ENCODE peak calls at places on chromosomes 13 and 19, in ten cellular contexts. C is thoracic aorta, R is AG04450, J is DND-41, P is neural progenitor cell, Q is substantia nigra, D is Peyer's patch, G is H9, E is upper lobe of right lung, M is fibroblast of lung. T is an unnamed sample.

GRCh38 chr19:11127905-11128304 is 27.7 kb downstream of the SPC24 start:
- DNase-seq in P (no peak), E (no peak), D (no peak), J (no peak), C (no peak), R (no peak), G (no peak), M (no peak), Q (no peak), T (no peak)

GRCh38 chr13:58018020-58018419 is 386.5 kb downstream of the PCDH17 start:
- DNase-seq in G (no peak), E (no peak), R (no peak), P (no peak), D (no peak), M (no peak), J (no peak), Q (no peak), C (no peak), T (no peak)

GRCh38 chr19:1057185-1057857 is 9.6 kb upstream of the ARHGAP45 start:
- DNase-seq in E (no peak), C (no peak), G (peak; percentile 43), P (peak; percentile 75), D (no peak), M (peak; percentile 80), Q (no peak), J (peak; percentile 57), R (no peak), T (no peak)

GRCh38 chr19:10408511-10409291 is 5.4 kb upstream of the CDC37 start:
- DNase-seq in Q (no peak), C (no peak), M (no peak), D (no peak), P (no peak), J (peak; percentile 77), G (no peak), E (peak; percentile 88), R (no peak), T (no peak)

GRCh38 chr19:15479391-15480345 is at the start of gene PGLYRP2:
- DNase-seq in M (no peak), G (peak; percentile 48), R (no peak), P (no peak), E (peak; percentile 81), J (no peak), D (no peak), Q (no peak), C (no peak), T (no peak)

GRCh38 chr19:14425696-14426138 is 6.6 kb upstream of the DDX39A start:
- DNase-seq in D (no peak), P (no peak), R (peak; percentile 38), E (no peak), G (no peak), Q (no peak), C (no peak), J (no peak), M (peak; percentile 61), T (no peak)

GRCh38 chr13:50365683-50366391 is 350.6 kb downstream of the KCNRG start:
- DNase-seq in Q (no peak), E (no peak), M (no peak), C (no peak), D (no peak), J (no peak), G (no peak), P (no peak), R (no peak), T (no peak)

GRCh38 chr19:48999481-49000325 is 6.0 kb downstream of the RUVBL2 start:
- DNase-seq in P (peak; percentile 88), Q (no peak), E (no peak), M (peak; percentile 64), J (peak; percentile 62), D (peak; percentile 79), G (peak; percentile 90), C (no peak), R (peak; percentile 43), T (peak; percentile 66)

GRCh38 chr19:50710094-50710493 is 9.5 kb downstream of the SHANK1 start:
- DNase-seq in P (no peak), E (no peak), R (no peak), J (no peak), G (no peak), D (no peak), M (no peak), C (no peak), Q (no peak), T (no peak)

GRCh38 chr13:68347220-68347619 is 1117.1 kb upstream of the PCDH9 start:
- DNase-seq in E (no peak), J (no peak), R (no peak), G (no peak), D (no peak), Q (no peak), P (no peak), M (no peak), C (no peak), T (no peak)

GRCh38 chr19:34732548-34733255 is 1.3 kb upstream of the ZNF181 start:
- DNase-seq in E (no peak), G (no peak), C (no peak), J (no peak), Q (no peak), P (peak; percentile 16), M (no peak), D (no peak), R (no peak), T (peak; percentile 19)
- H3K27ac ChIP-seq in E (peak overlapping the region; percentile 99), G (no peak overlapping the region), C (peak overlapping the region; percentile 98), J (peak overlapping the region; percentile 88), Q (no peak overlapping the region), P (no peak overlapping the region), M (peak overlapping the region; percentile 99), D (no peak overlapping the region), R (peak overlapping the region; percentile 93), T (no peak overlapping the region)

GRCh38 chr13:110911880-110912279 is 3.0 kb downstream of the ANKRD10 start:
- DNase-seq in P (no peak), R (no peak), Q (no peak), J (no peak), D (no peak), C (no peak), M (no peak), E (no peak), G (no peak), T (no peak)
- H3K27ac ChIP-seq in P (no peak overlapping the region), R (no peak overlapping the region), Q (no peak overlapping the region), J (peak overlapping the region; percentile 38), D (peak overlapping the region; percentile 95), C (no peak overlapping the region), M (no peak overlapping the region), E (no peak overlapping the region), G (no peak overlapping the region), T (no peak overlapping the region)

GRCh38 chr19:37991176-37991835 is 84.3 kb downstream of the SIPA1L3 start:
- DNase-seq in G (no peak), M (no peak), R (no peak), J (no peak), E (no peak), P (no peak), D (no peak), C (no peak), Q (no peak), T (no peak)

GRCh38 chr19:37989855-37990254 is 82.8 kb downstream of the SIPA1L3 start:
- DNase-seq in Q (no peak), P (peak; percentile 48), C (no peak), M (no peak), G (peak; percentile 71), D (no peak), R (no peak), J (no peak), E (peak; percentile 64), T (no peak)

GRCh38 chr19:37991841-37992248 is 84.8 kb downstream of the SIPA1L3 start:
- DNase-seq in D (no peak), M (no peak), E (peak; percentile 59), C (no peak), Q (no peak), R (no peak), P (no peak), G (no peak), J (no peak), T (no peak)

GRCh38 chr19:37988758-37989635 is 82.0 kb downstream of the SIPA1L3 start:
- DNase-seq in C (no peak), D (no peak), P (peak; percentile 57), R (no peak), E (no peak), G (peak; percentile 65), Q (no peak), J (no peak), M (no peak), T (no peak)

GRCh38 chr19:37990362-37990761 is 83.4 kb downstream of the SIPA1L3 start:
- DNase-seq in G (peak; percentile 55), Q (no peak), D (no peak), C (no peak), M (no peak), E (peak; percentile 73), P (no peak), J (no peak), R (no peak), T (no peak)
- H3K27ac ChIP-seq in G (no peak overlapping the region), Q (no peak overlapping the region), D (no peak overlapping the region), C (no peak overlapping the region), M (no peak overlapping the region), E (peak overlapping the region; percentile 30), P (no peak overlapping the region), J (no peak overlapping the region), R (no peak overlapping the region), T (no peak overlapping the region)

DNA sequence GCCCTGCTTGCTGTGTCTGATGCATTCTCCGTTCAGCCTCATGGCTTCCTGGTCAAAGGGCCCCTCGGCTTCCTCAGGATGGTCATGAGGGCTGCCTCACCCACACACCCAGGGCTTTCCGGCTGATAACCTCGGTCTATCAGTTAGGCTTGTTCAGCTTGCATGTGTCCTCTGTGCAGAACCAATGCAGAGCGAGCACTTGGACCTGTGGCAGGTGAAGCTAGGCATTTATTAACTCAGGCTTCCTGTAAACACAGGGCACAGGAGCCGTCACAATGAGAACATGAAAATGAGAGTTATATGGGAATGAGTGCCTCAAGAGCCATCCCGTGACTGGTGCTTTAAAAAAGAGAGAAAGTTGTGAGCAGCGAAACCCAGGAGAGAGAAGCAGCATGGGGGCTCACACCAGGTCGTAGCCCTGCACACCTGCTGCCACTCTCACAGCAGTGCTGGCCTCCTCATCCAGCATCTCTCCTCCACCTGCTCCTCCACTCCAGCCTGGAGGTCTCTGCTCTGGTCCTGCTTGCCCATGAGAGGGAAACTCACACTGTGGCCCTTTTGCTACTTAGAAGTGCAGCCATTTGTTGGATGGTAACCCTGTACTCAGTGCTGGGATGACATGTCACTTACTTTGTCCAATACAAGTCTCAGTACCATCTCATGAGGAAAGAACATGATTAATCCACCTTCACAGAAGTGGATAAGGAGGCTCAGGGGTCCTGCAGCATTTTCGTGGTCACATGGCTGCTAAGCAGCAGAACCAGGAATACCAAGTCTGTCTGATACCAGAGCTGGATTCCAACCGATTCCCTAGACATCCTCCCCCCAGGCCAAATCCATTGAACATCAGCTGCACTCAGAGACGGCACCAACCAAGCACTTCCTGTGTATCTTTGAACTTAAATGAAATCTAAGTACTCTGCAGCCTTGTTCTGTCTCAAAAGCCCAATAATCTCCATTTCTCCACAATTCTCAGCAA is 50.5 kb upstream of the IRS2 start:
- DNase-seq in R (no peak), D (peak; percentile 69), J (no peak), G (no peak), Q (no peak), P (no peak), C (no peak), E (no peak), M (no peak), T (peak; percentile 69)
- H3K27ac ChIP-seq in R (no peak overlapping the region), D (peak overlapping the region; percentile 57), J (peak overlapping the region; percentile 33), G (no peak overlapping the region), Q (no peak overlapping the region), P (no peak overlapping the region), C (no peak overlapping the region), E (no peak overlapping the region), M (no peak overlapping the region), T (no peak overlapping the region)

GRCh38 chr19:51799311-51799997 is 4.5 kb downstream of the FPR3 start:
- DNase-seq in G (no peak), P (no peak), C (peak; percentile 71), E (peak; percentile 76), D (no peak), J (no peak), R (peak; percentile 76), Q (no peak), M (peak; percentile 97), T (peak; percentile 46)
- H3K27ac ChIP-seq in G (no peak overlapping the region), P (no peak overlapping the region), C (no peak overlapping the region), E (peak overlapping the region; percentile 86), D (peak overlapping the region; percentile 75), J (no peak overlapping the region), R (no peak overlapping the region), Q (no peak overlapping the region), M (peak overlapping the region; percentile 65), T (peak overlapping the region; percentile 65)